ENCODE peak calls at places on chromosomes 7 and 10, in four cellular contexts. One of them, this sample, is unnamed.

GRCh38 chr7:3426064-3426463 is 125.0 kb downstream of the SDK1 start:
- DNase-seq in trophoblast cell: no peak
- DNase-seq in neuronal stem cell: no peak
- DNase-seq in IMR-90: no peak
- DNase-seq in this sample: no peak

GRCh38 chr10:98910048-98910447 is 325.6 kb downstream of the HPSE2 start:
- DNase-seq in IMR-90: peak; percentile 24
- DNase-seq in trophoblast cell: no peak
- DNase-seq in neuronal stem cell: no peak
- DNase-seq in this sample: peak; percentile 73

GRCh38 chr10:61301560-61301959 is 151.6 kb downstream of the TMEM26 start:
- DNase-seq in IMR-90: peak; percentile 26
- DNase-seq in neuronal stem cell: no peak
- DNase-seq in trophoblast cell: no peak
- DNase-seq in this sample: no peak

GRCh38 chr7:151992375-151992774 is 33.1 kb upstream of the GALNT11 start:
- DNase-seq in IMR-90: no peak
- DNase-seq in trophoblast cell: peak; percentile 27
- DNase-seq in neuronal stem cell: peak; percentile 43
- DNase-seq in this sample: peak; percentile 94

GRCh38 chr7:90288154-90288553 is 33.0 kb downstream of the FAM237B start:
- DNase-seq in trophoblast cell: no peak
- DNase-seq in neuronal stem cell: no peak
- DNase-seq in IMR-90: no peak
- DNase-seq in this sample: no peak

GRCh38 chr7:136741941-136742340 is 126.5 kb upstream of the CHRM2 start:
- DNase-seq in neuronal stem cell: no peak
- DNase-seq in trophoblast cell: no peak
- DNase-seq in IMR-90: no peak
- DNase-seq in this sample: no peak

GRCh38 chr10:58517481-58518355 is 5.0 kb downstream of the BICC1 start:
- DNase-seq in trophoblast cell: no peak
- DNase-seq in neuronal stem cell: no peak
- DNase-seq in IMR-90: no peak
- DNase-seq in this sample: no peak

GRCh38 chr10:92142949-92143348 is 147.9 kb downstream of the CPEB3 start:
- DNase-seq in trophoblast cell: no peak
- DNase-seq in IMR-90: no peak
- DNase-seq in neuronal stem cell: no peak
- DNase-seq in this sample: no peak

GRCh38 chr7:20194586-20194985 is 22.6 kb downstream of the MACC1 start:
- DNase-seq in IMR-90: no peak
- DNase-seq in trophoblast cell: no peak
- DNase-seq in neuronal stem cell: no peak
- DNase-seq in this sample: no peak

GRCh38 chr10:5876181-5876768 is 13.4 kb downstream of the ANKRD16 start:
- DNase-seq in trophoblast cell: peak; percentile 61
- DNase-seq in neuronal stem cell: no peak
- DNase-seq in IMR-90: peak; percentile 36
- DNase-seq in this sample: no peak

GRCh38 chr10:130138479-130138866 is 2.3 kb downstream of the GLRX3 start:
- DNase-seq in trophoblast cell: peak; percentile 17
- DNase-seq in neuronal stem cell: no peak
- DNase-seq in IMR-90: peak; percentile 69
- DNase-seq in this sample: peak; percentile 81

GRCh38 chr7:30206466-30206865 is 71.7 kb downstream of the MTURN start:
- DNase-seq in trophoblast cell: peak; percentile 21
- DNase-seq in neuronal stem cell: peak; percentile 6
- DNase-seq in IMR-90: peak; percentile 13
- DNase-seq in this sample: peak; percentile 47

GRCh38 chr10:74439213-74439612 is 288.2 kb downstream of the ADK start:
- DNase-seq in IMR-90: no peak
- DNase-seq in trophoblast cell: no peak
- DNase-seq in neuronal stem cell: no peak
- DNase-seq in this sample: no peak

GRCh38 chr7:38525857-38526256 is 105.3 kb downstream of the AMPH start:
- DNase-seq in neuronal stem cell: no peak
- DNase-seq in IMR-90: no peak
- DNase-seq in trophoblast cell: no peak
- DNase-seq in this sample: no peak

GRCh38 chr10:67668448-67668847 is 27.5 kb downstream of the CTNNA3 start:
- DNase-seq in IMR-90: peak; percentile 44
- DNase-seq in trophoblast cell: no peak
- DNase-seq in neuronal stem cell: no peak
- DNase-seq in this sample: no peak

GRCh38 chr10:127787873-127788272 is 50.9 kb downstream of the FOXI2 start:
- DNase-seq in neuronal stem cell: no peak
- DNase-seq in IMR-90: no peak
- DNase-seq in trophoblast cell: no peak
- DNase-seq in this sample: no peak

GRCh38 chr7:19020062-19020461 is 97.4 kb downstream of the TWIST1 start:
- DNase-seq in IMR-90: no peak
- DNase-seq in trophoblast cell: no peak
- DNase-seq in neuronal stem cell: no peak
- DNase-seq in this sample: no peak

GRCh38 chr7:4607321-4607729 is 74.8 kb upstream of the FOXK1 start:
- DNase-seq in trophoblast cell: no peak
- DNase-seq in IMR-90: no peak
- DNase-seq in neuronal stem cell: no peak
- DNase-seq in this sample: no peak

GRCh38 chr10:124685251-124685650 is 58.9 kb downstream of the FAM53B start:
- DNase-seq in trophoblast cell: no peak
- DNase-seq in IMR-90: no peak
- DNase-seq in neuronal stem cell: no peak
- DNase-seq in this sample: no peak

GRCh38 chr10:14394179-14394578 is 63.5 kb upstream of the FRMD4A start:
- DNase-seq in IMR-90: no peak
- DNase-seq in neuronal stem cell: no peak
- DNase-seq in trophoblast cell: no peak
- DNase-seq in this sample: no peak

GRCh38 chr10:106519376-106520035 is 645.0 kb downstream of the SORCS1 start:
- DNase-seq in IMR-90: peak; percentile 18
- DNase-seq in neuronal stem cell: no peak
- DNase-seq in trophoblast cell: no peak
- DNase-seq in this sample: no peak

GRCh38 chr10:34584164-34584563 is 230.9 kb downstream of the PARD3 start:
- DNase-seq in trophoblast cell: no peak
- DNase-seq in neuronal stem cell: no peak
- DNase-seq in IMR-90: peak; percentile 95
- DNase-seq in this sample: no peak

GRCh38 chr10:75181073-75181472 is 29.5 kb upstream of the VDAC2 start:
- DNase-seq in trophoblast cell: no peak
- DNase-seq in IMR-90: peak; percentile 12
- DNase-seq in neuronal stem cell: no peak
- DNase-seq in this sample: no peak

GRCh38 chr7:82247814-82248433 is 195.7 kb downstream of the CACNA2D1 start:
- DNase-seq in neuronal stem cell: no peak
- DNase-seq in IMR-90: peak; percentile 7
- DNase-seq in trophoblast cell: no peak
- DNase-seq in this sample: peak; percentile 39

GRCh38 chr7:47724335-47724982 is 142.5 kb upstream of the TNS3 start:
- DNase-seq in IMR-90: peak; percentile 96
- DNase-seq in neuronal stem cell: no peak
- DNase-seq in trophoblast cell: no peak
- DNase-seq in this sample: peak; percentile 74
- H3K4ac ChIP-seq in IMR-90: peak overlapping the region; percentile 99
- H3K4ac ChIP-seq in neuronal stem cell: peak overlapping the region; percentile 91
- H3K4ac ChIP-seq in trophoblast cell: peak overlapping the region; percentile 71
- H3K4ac ChIP-seq in this sample: no peak overlapping the region

GRCh38 chr7:101017099-101017777 is 2.6 kb upstream of the MUC17 start:
- DNase-seq in IMR-90: peak; percentile 84
- DNase-seq in trophoblast cell: peak; percentile 69
- DNase-seq in neuronal stem cell: peak; percentile 65
- DNase-seq in this sample: peak; percentile 95
- H3K4ac ChIP-seq in IMR-90: peak overlapping the region; percentile 71
- H3K4ac ChIP-seq in trophoblast cell: peak overlapping the region; percentile 13
- H3K4ac ChIP-seq in neuronal stem cell: no peak overlapping the region
- H3K4ac ChIP-seq in this sample: peak overlapping the region; percentile 93

GRCh38 chr10:101693701-101694055 is 1.3 kb downstream of the FBXW4 start:
- DNase-seq in trophoblast cell: no peak
- DNase-seq in IMR-90: peak; percentile 60
- DNase-seq in neuronal stem cell: no peak
- DNase-seq in this sample: peak; percentile 30
- H3K4ac ChIP-seq in trophoblast cell: peak overlapping the region; percentile 2
- H3K4ac ChIP-seq in IMR-90: peak overlapping the region; percentile 95
- H3K4ac ChIP-seq in neuronal stem cell: no peak overlapping the region
- H3K4ac ChIP-seq in this sample: peak overlapping the region; percentile 18

GRCh38 chr10:43262902-43263466 is 3.9 kb downstream of the RASGEF1A start:
- DNase-seq in neuronal stem cell: no peak
- DNase-seq in trophoblast cell: no peak
- DNase-seq in IMR-90: no peak
- DNase-seq in this sample: no peak

GRCh38 chr10:43260911-43261577 is 5.8 kb downstream of the RASGEF1A start:
- DNase-seq in neuronal stem cell: no peak
- DNase-seq in IMR-90: no peak
- DNase-seq in trophoblast cell: no peak
- DNase-seq in this sample: no peak

GRCh38 chr10:43261578-43261965 is 5.3 kb downstream of the RASGEF1A start:
- DNase-seq in IMR-90: no peak
- DNase-seq in neuronal stem cell: no peak
- DNase-seq in trophoblast cell: no peak
- DNase-seq in this sample: no peak

GRCh38 chr10:43263551-43264323 is 3.1 kb downstream of the RASGEF1A start:
- DNase-seq in trophoblast cell: no peak
- DNase-seq in IMR-90: no peak
- DNase-seq in neuronal stem cell: no peak
- DNase-seq in this sample: no peak

DNA sequence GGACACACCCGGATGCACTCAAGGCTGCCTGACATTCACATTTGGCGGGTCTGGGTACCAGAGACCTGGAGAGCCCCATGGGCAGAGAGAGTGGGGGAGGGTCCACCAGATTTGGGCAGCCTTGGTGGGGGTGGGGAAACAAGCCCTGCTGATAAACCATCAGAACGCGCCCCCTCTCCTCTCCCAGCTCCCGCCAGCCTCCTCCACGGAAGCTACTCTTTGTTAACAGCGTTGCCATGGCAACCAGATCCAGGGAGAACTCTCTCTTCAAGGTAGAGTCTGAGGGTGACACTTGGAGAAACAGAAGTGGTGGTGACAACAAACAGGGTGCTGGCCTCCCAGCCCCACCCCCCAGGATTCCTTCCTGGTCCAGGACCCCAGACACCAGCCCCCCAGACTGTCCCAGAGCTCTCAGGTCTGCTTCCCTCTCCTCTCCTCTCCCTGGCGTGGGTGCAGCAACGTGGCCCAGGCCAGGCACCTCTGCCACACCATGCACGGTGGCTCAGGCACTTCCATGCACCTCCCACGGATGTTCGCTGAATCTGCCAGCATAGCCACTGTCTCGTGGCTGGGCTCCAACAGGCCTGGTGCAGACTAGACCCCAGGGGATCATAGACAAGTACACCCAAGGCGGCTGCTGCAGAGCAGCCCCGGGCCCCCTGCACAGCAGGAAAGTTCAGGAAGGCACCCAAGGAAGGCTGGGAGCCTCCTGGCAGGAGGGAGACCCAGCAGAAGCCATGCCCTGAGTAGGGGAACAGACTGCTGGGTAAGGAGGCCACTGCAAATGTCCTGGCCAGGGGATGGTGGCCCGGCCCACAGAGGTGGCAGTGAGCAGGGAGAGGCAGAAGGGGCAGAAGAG is 4.6 kb downstream of the RASGEF1A start:
- DNase-seq in IMR-90: no peak
- DNase-seq in neuronal stem cell: peak; percentile 73
- DNase-seq in trophoblast cell: no peak
- DNase-seq in this sample: peak; percentile 67
- H3K4ac ChIP-seq in IMR-90: no peak overlapping the region
- H3K4ac ChIP-seq in neuronal stem cell: no peak overlapping the region
- H3K4ac ChIP-seq in trophoblast cell: no peak overlapping the region
- H3K4ac ChIP-seq in this sample: no peak overlapping the region

This sample was measured in mesendoderm.